ENCODE peak calls at places on chromosomes 11 and 22, in seven cellular contexts. One of them, this sample, is unnamed.

GRCh38 chr11:13423372-13423771 is 39.6 kb downstream of the BTBD10 start:
- DNase-seq in mucosa of descending colon: no peak
- DNase-seq in CD8-positive, alpha-beta memory T cell: no peak
- DNase-seq in PC-9: no peak
- DNase-seq in heart right ventricle: no peak
- DNase-seq in stomach: no peak
- DNase-seq in endothelial cell of umbilical vein: no peak
- DNase-seq in this sample: no peak

GRCh38 chr22:33111491-33111890 is 53.3 kb upstream of the SYN3 start:
- DNase-seq in mucosa of descending colon: no peak
- DNase-seq in CD8-positive, alpha-beta memory T cell: no peak
- DNase-seq in PC-9: no peak
- DNase-seq in heart right ventricle: no peak
- DNase-seq in stomach: no peak
- DNase-seq in endothelial cell of umbilical vein: no peak
- DNase-seq in this sample: no peak

GRCh38 chr11:95154514-95154913 is 64.9 kb downstream of the ENDOD1 start:
- DNase-seq in mucosa of descending colon: peak; percentile 72
- DNase-seq in CD8-positive, alpha-beta memory T cell: no peak
- DNase-seq in PC-9: peak; percentile 55
- DNase-seq in heart right ventricle: peak; percentile 31
- DNase-seq in stomach: peak; percentile 38
- DNase-seq in endothelial cell of umbilical vein: peak; percentile 36
- DNase-seq in this sample: no peak

GRCh38 chr11:67280791-67281551 is 8.1 kb upstream of the ANKRD13D start:
- DNase-seq in mucosa of descending colon: peak; percentile 3
- DNase-seq in CD8-positive, alpha-beta memory T cell: no peak
- DNase-seq in PC-9: no peak
- DNase-seq in heart right ventricle: no peak
- DNase-seq in stomach: no peak
- DNase-seq in endothelial cell of umbilical vein: no peak
- DNase-seq in this sample: peak; percentile 53

GRCh38 chr22:29641052-29641780 is 37.8 kb downstream of the NF2 start:
- DNase-seq in mucosa of descending colon: no peak
- DNase-seq in CD8-positive, alpha-beta memory T cell: no peak
- DNase-seq in PC-9: no peak
- DNase-seq in heart right ventricle: no peak
- DNase-seq in stomach: no peak
- DNase-seq in endothelial cell of umbilical vein: peak; percentile 27
- DNase-seq in this sample: no peak

GRCh38 chr22:40721266-40721665 is 42.0 kb downstream of the MCHR1 start:
- DNase-seq in mucosa of descending colon: no peak
- DNase-seq in CD8-positive, alpha-beta memory T cell: no peak
- DNase-seq in PC-9: peak; percentile 71
- DNase-seq in heart right ventricle: no peak
- DNase-seq in stomach: no peak
- DNase-seq in endothelial cell of umbilical vein: no peak
- DNase-seq in this sample: no peak

GRCh38 chr11:103091024-103091423 is 936 bp downstream of the DCUN1D5 start:
- DNase-seq in mucosa of descending colon: no peak
- DNase-seq in CD8-positive, alpha-beta memory T cell: no peak
- DNase-seq in PC-9: peak; percentile 43
- DNase-seq in heart right ventricle: no peak
- DNase-seq in stomach: no peak
- DNase-seq in endothelial cell of umbilical vein: peak; percentile 29
- DNase-seq in this sample: no peak

GRCh38 chr22:42500164-42500835 is 19.3 kb downstream of the RRP7A start:
- DNase-seq in mucosa of descending colon: peak; percentile 91
- DNase-seq in CD8-positive, alpha-beta memory T cell: peak; percentile 72
- DNase-seq in PC-9: peak; percentile 52
- DNase-seq in heart right ventricle: peak; percentile 79
- DNase-seq in stomach: peak; percentile 89
- DNase-seq in endothelial cell of umbilical vein: peak; percentile 55
- DNase-seq in this sample: peak; percentile 80

GRCh38 chr22:38238519-38239051 is 34.2 kb downstream of the TMEM184B start:
- DNase-seq in mucosa of descending colon: no peak
- DNase-seq in CD8-positive, alpha-beta memory T cell: no peak
- DNase-seq in PC-9: peak; percentile 75
- DNase-seq in heart right ventricle: no peak
- DNase-seq in stomach: no peak
- DNase-seq in endothelial cell of umbilical vein: no peak
- DNase-seq in this sample: no peak

GRCh38 chr22:41280854-41281253 is 5.1 kb downstream of the RANGAP1 start:
- DNase-seq in mucosa of descending colon: no peak
- DNase-seq in CD8-positive, alpha-beta memory T cell: no peak
- DNase-seq in PC-9: peak; percentile 17
- DNase-seq in heart right ventricle: no peak
- DNase-seq in stomach: no peak
- DNase-seq in endothelial cell of umbilical vein: no peak
- DNase-seq in this sample: no peak

GRCh38 chr11:73999581-74000306 is 9.1 kb downstream of the UCP3 start:
- DNase-seq in mucosa of descending colon: no peak
- DNase-seq in CD8-positive, alpha-beta memory T cell: no peak
- DNase-seq in PC-9: peak; percentile 24
- DNase-seq in heart right ventricle: no peak
- DNase-seq in stomach: no peak
- DNase-seq in endothelial cell of umbilical vein: no peak
- DNase-seq in this sample: no peak

GRCh38 chr11:71145368-71145767 is 107.0 kb downstream of the SHANK2 start:
- DNase-seq in mucosa of descending colon: no peak
- DNase-seq in CD8-positive, alpha-beta memory T cell: no peak
- DNase-seq in PC-9: no peak
- DNase-seq in heart right ventricle: no peak
- DNase-seq in stomach: no peak
- DNase-seq in endothelial cell of umbilical vein: no peak
- DNase-seq in this sample: no peak

GRCh38 chr22:47352920-47353700 is 590.7 kb downstream of the TBC1D22A start:
- DNase-seq in mucosa of descending colon: no peak
- DNase-seq in CD8-positive, alpha-beta memory T cell: no peak
- DNase-seq in PC-9: no peak
- DNase-seq in heart right ventricle: no peak
- DNase-seq in stomach: peak; percentile 17
- DNase-seq in endothelial cell of umbilical vein: no peak
- DNase-seq in this sample: peak; percentile 44

GRCh38 chr11:122050021-122050710 is 65.8 kb downstream of the BLID start:
- DNase-seq in mucosa of descending colon: no peak
- DNase-seq in CD8-positive, alpha-beta memory T cell: no peak
- DNase-seq in PC-9: no peak
- DNase-seq in heart right ventricle: no peak
- DNase-seq in stomach: no peak
- DNase-seq in endothelial cell of umbilical vein: peak; percentile 72
- DNase-seq in this sample: no peak

GRCh38 chr11:70116386-70117077 is 38.4 kb downstream of the ANO1 start:
- DNase-seq in mucosa of descending colon: no peak
- DNase-seq in CD8-positive, alpha-beta memory T cell: no peak
- DNase-seq in PC-9: no peak
- DNase-seq in heart right ventricle: no peak
- DNase-seq in stomach: peak; percentile 78
- DNase-seq in endothelial cell of umbilical vein: no peak
- DNase-seq in this sample: no peak

GRCh38 chr11:78588517-78588916 is 13.9 kb upstream of the NARS2 start:
- DNase-seq in mucosa of descending colon: no peak
- DNase-seq in CD8-positive, alpha-beta memory T cell: no peak
- DNase-seq in PC-9: no peak
- DNase-seq in heart right ventricle: no peak
- DNase-seq in stomach: no peak
- DNase-seq in endothelial cell of umbilical vein: no peak
- DNase-seq in this sample: no peak

GRCh38 chr11:61580292-61580888 is 486 bp downstream of the SYT7 start:
- DNase-seq in mucosa of descending colon: no peak
- DNase-seq in CD8-positive, alpha-beta memory T cell: no peak
- DNase-seq in PC-9: no peak
- DNase-seq in heart right ventricle: no peak
- DNase-seq in stomach: no peak
- DNase-seq in endothelial cell of umbilical vein: no peak
- DNase-seq in this sample: no peak

GRCh38 chr11:32385998-32386397 is 49.3 kb downstream of the WT1 start:
- DNase-seq in mucosa of descending colon: peak; percentile 49
- DNase-seq in CD8-positive, alpha-beta memory T cell: no peak
- DNase-seq in PC-9: peak; percentile 50
- DNase-seq in heart right ventricle: peak; percentile 31
- DNase-seq in stomach: no peak
- DNase-seq in endothelial cell of umbilical vein: peak; percentile 14
- DNase-seq in this sample: no peak

GRCh38 chr22:21661991-21662390 is 3.8 kb upstream of the PPIL2 start:
- DNase-seq in mucosa of descending colon: no peak
- DNase-seq in CD8-positive, alpha-beta memory T cell: no peak
- DNase-seq in PC-9: no peak
- DNase-seq in heart right ventricle: no peak
- DNase-seq in stomach: no peak
- DNase-seq in endothelial cell of umbilical vein: no peak
- DNase-seq in this sample: no peak

GRCh38 chr22:37716708-37717107 is 19.9 kb downstream of the TRIOBP start:
- DNase-seq in mucosa of descending colon: no peak
- DNase-seq in CD8-positive, alpha-beta memory T cell: no peak
- DNase-seq in PC-9: peak; percentile 80
- DNase-seq in heart right ventricle: no peak
- DNase-seq in stomach: no peak
- DNase-seq in endothelial cell of umbilical vein: no peak
- DNase-seq in this sample: no peak

GRCh38 chr11:106092446-106092845 is 15.0 kb downstream of the AASDHPPT start:
- DNase-seq in mucosa of descending colon: no peak
- DNase-seq in CD8-positive, alpha-beta memory T cell: no peak
- DNase-seq in PC-9: no peak
- DNase-seq in heart right ventricle: no peak
- DNase-seq in stomach: no peak
- DNase-seq in endothelial cell of umbilical vein: no peak
- DNase-seq in this sample: no peak

GRCh38 chr11:111725621-111726020 is 40.6 kb downstream of the PPP2R1B start:
- DNase-seq in mucosa of descending colon: no peak
- DNase-seq in CD8-positive, alpha-beta memory T cell: no peak
- DNase-seq in PC-9: peak; percentile 16
- DNase-seq in heart right ventricle: no peak
- DNase-seq in stomach: no peak
- DNase-seq in endothelial cell of umbilical vein: no peak
- DNase-seq in this sample: no peak

GRCh38 chr11:111723595-111723994 is 42.6 kb downstream of the PPP2R1B start:
- DNase-seq in mucosa of descending colon: no peak
- DNase-seq in CD8-positive, alpha-beta memory T cell: no peak
- DNase-seq in PC-9: no peak
- DNase-seq in heart right ventricle: no peak
- DNase-seq in stomach: no peak
- DNase-seq in endothelial cell of umbilical vein: no peak
- DNase-seq in this sample: no peak

GRCh38 chr11:111726301-111726713 is 39.9 kb downstream of the PPP2R1B start:
- DNase-seq in mucosa of descending colon: no peak
- DNase-seq in CD8-positive, alpha-beta memory T cell: no peak
- DNase-seq in PC-9: peak; percentile 24
- DNase-seq in heart right ventricle: no peak
- DNase-seq in stomach: no peak
- DNase-seq in endothelial cell of umbilical vein: no peak
- DNase-seq in this sample: peak; percentile 88

GRCh38 chr11:111727431-111727830 is 38.8 kb downstream of the PPP2R1B start:
- DNase-seq in mucosa of descending colon: no peak
- DNase-seq in CD8-positive, alpha-beta memory T cell: no peak
- DNase-seq in PC-9: no peak
- DNase-seq in heart right ventricle: no peak
- DNase-seq in stomach: no peak
- DNase-seq in endothelial cell of umbilical vein: no peak
- DNase-seq in this sample: no peak

GRCh38 chr11:111724615-111725129 is 41.5 kb downstream of the PPP2R1B start:
- DNase-seq in mucosa of descending colon: no peak
- DNase-seq in CD8-positive, alpha-beta memory T cell: no peak
- DNase-seq in PC-9: peak; percentile 21
- DNase-seq in heart right ventricle: no peak
- DNase-seq in stomach: no peak
- DNase-seq in endothelial cell of umbilical vein: no peak
- DNase-seq in this sample: no peak
- H3K36me3 ChIP-seq in mucosa of descending colon: peaks cover 8% of the 10 kb centered on the region
- H3K36me3 ChIP-seq in CD8-positive, alpha-beta memory T cell: peaks cover 28% of the 10 kb centered on the region
- H3K36me3 ChIP-seq in PC-9: peaks cover 38% of the 10 kb centered on the region
- H3K36me3 ChIP-seq in heart right ventricle: peaks cover 5% of the 10 kb centered on the region
- H3K36me3 ChIP-seq in stomach: peaks cover 73% of the 10 kb centered on the region
- H3K36me3 ChIP-seq in endothelial cell of umbilical vein: no peaks in the 10 kb centered on the region
- H3K36me3 ChIP-seq in this sample: peaks cover 44% of the 10 kb centered on the region

GRCh38 chr22:23704062-23704461 is 13.2 kb downstream of the RGL4 start:
- DNase-seq in mucosa of descending colon: no peak
- DNase-seq in CD8-positive, alpha-beta memory T cell: no peak
- DNase-seq in PC-9: no peak
- DNase-seq in heart right ventricle: no peak
- DNase-seq in stomach: no peak
- DNase-seq in endothelial cell of umbilical vein: no peak
- DNase-seq in this sample: no peak

GRCh38 chr22:23704829-23705228 is 14.0 kb downstream of the RGL4 start:
- DNase-seq in mucosa of descending colon: no peak
- DNase-seq in CD8-positive, alpha-beta memory T cell: no peak
- DNase-seq in PC-9: no peak
- DNase-seq in heart right ventricle: no peak
- DNase-seq in stomach: no peak
- DNase-seq in endothelial cell of umbilical vein: no peak
- DNase-seq in this sample: no peak

GRCh38 chr22:23708270-23708669 is 17.5 kb downstream of the RGL4 start:
- DNase-seq in mucosa of descending colon: no peak
- DNase-seq in CD8-positive, alpha-beta memory T cell: no peak
- DNase-seq in PC-9: no peak
- DNase-seq in heart right ventricle: no peak
- DNase-seq in stomach: no peak
- DNase-seq in endothelial cell of umbilical vein: no peak
- DNase-seq in this sample: no peak

GRCh38 chr22:23709107-23709506 is 18.3 kb downstream of the RGL4 start:
- DNase-seq in mucosa of descending colon: no peak
- DNase-seq in CD8-positive, alpha-beta memory T cell: no peak
- DNase-seq in PC-9: no peak
- DNase-seq in heart right ventricle: no peak
- DNase-seq in stomach: no peak
- DNase-seq in endothelial cell of umbilical vein: no peak
- DNase-seq in this sample: no peak

GRCh38 chr22:23705358-23705757 is 14.5 kb downstream of the RGL4 start:
- DNase-seq in mucosa of descending colon: no peak
- DNase-seq in CD8-positive, alpha-beta memory T cell: no peak
- DNase-seq in PC-9: no peak
- DNase-seq in heart right ventricle: no peak
- DNase-seq in stomach: no peak
- DNase-seq in endothelial cell of umbilical vein: no peak
- DNase-seq in this sample: no peak
- H3K36me3 ChIP-seq in mucosa of descending colon: peaks cover 3% of the 10 kb centered on the region
- H3K36me3 ChIP-seq in CD8-positive, alpha-beta memory T cell: peaks cover 48% of the 10 kb centered on the region
- H3K36me3 ChIP-seq in PC-9: peaks cover 39% of the 10 kb centered on the region
- H3K36me3 ChIP-seq in heart right ventricle: no peaks in the 10 kb centered on the region
- H3K36me3 ChIP-seq in stomach: peaks cover 48% of the 10 kb centered on the region
- H3K36me3 ChIP-seq in endothelial cell of umbilical vein: peaks cover 29% of the 10 kb centered on the region
- H3K36me3 ChIP-seq in this sample: no peaks in the 10 kb centered on the region

GRCh38 chr11:704189-704798 is 1.7 kb upstream of the EPS8L2 start:
- DNase-seq in mucosa of descending colon: no peak
- DNase-seq in CD8-positive, alpha-beta memory T cell: no peak
- DNase-seq in PC-9: no peak
- DNase-seq in heart right ventricle: no peak
- DNase-seq in stomach: no peak
- DNase-seq in endothelial cell of umbilical vein: no peak
- DNase-seq in this sample: no peak
- H3K36me3 ChIP-seq in mucosa of descending colon: no peaks in the 10 kb centered on the region
- H3K36me3 ChIP-seq in CD8-positive, alpha-beta memory T cell: no peaks in the 10 kb centered on the region
- H3K36me3 ChIP-seq in PC-9: no peaks in the 10 kb centered on the region
- H3K36me3 ChIP-seq in heart right ventricle: no peaks in the 10 kb centered on the region
- H3K36me3 ChIP-seq in stomach: peaks cover 6% of the 10 kb centered on the region
- H3K36me3 ChIP-seq in endothelial cell of umbilical vein: no peaks in the 10 kb centered on the region
- H3K36me3 ChIP-seq in this sample: no peaks in the 10 kb centered on the region

GRCh38 chr22:20565761-20566160 is 58.4 kb downstream of the MED15 start:
- DNase-seq in mucosa of descending colon: no peak
- DNase-seq in CD8-positive, alpha-beta memory T cell: no peak
- DNase-seq in PC-9: no peak
- DNase-seq in heart right ventricle: no peak
- DNase-seq in stomach: no peak
- DNase-seq in endothelial cell of umbilical vein: no peak
- DNase-seq in this sample: peak; percentile 39
- H3K36me3 ChIP-seq in mucosa of descending colon: peaks cover 5% of the 10 kb centered on the region
- H3K36me3 ChIP-seq in CD8-positive, alpha-beta memory T cell: peaks cover 37% of the 10 kb centered on the region
- H3K36me3 ChIP-seq in PC-9: peaks cover under 1% of the 10 kb centered on the region
- H3K36me3 ChIP-seq in heart right ventricle: peaks cover 3% of the 10 kb centered on the region
- H3K36me3 ChIP-seq in stomach: peaks cover 51% of the 10 kb centered on the region
- H3K36me3 ChIP-seq in endothelial cell of umbilical vein: peaks cover 18% of the 10 kb centered on the region
- H3K36me3 ChIP-seq in this sample: peaks cover 9% of the 10 kb centered on the region

GRCh38 chr22:49788492-49788891 is 39.2 kb downstream of the BRD1 start:
- DNase-seq in mucosa of descending colon: peak; percentile 56
- DNase-seq in CD8-positive, alpha-beta memory T cell: no peak
- DNase-seq in PC-9: no peak
- DNase-seq in heart right ventricle: peak; percentile 76
- DNase-seq in stomach: peak; percentile 44
- DNase-seq in endothelial cell of umbilical vein: peak; percentile 49
- DNase-seq in this sample: peak; percentile 71
- H3K36me3 ChIP-seq in mucosa of descending colon: peaks cover 11% of the 10 kb centered on the region
- H3K36me3 ChIP-seq in CD8-positive, alpha-beta memory T cell: peaks cover 26% of the 10 kb centered on the region
- H3K36me3 ChIP-seq in PC-9: peaks cover 37% of the 10 kb centered on the region
- H3K36me3 ChIP-seq in heart right ventricle: no peaks in the 10 kb centered on the region
- H3K36me3 ChIP-seq in stomach: peaks cover 35% of the 10 kb centered on the region
- H3K36me3 ChIP-seq in endothelial cell of umbilical vein: peaks cover 31% of the 10 kb centered on the region
- H3K36me3 ChIP-seq in this sample: peaks cover 7% of the 10 kb centered on the region